ENCODE peak calls at places on chromosome 22, in eight cellular contexts. F is ovary; K is AG20443; V is HS-27A; D is AG09319; Y is activated naive CD4-positive, alpha-beta T cell treated with anti-CD3 and anti-CD28 coated beads for 36 hours; A is CD8-positive, alpha-beta memory T cell; O is NCI-H446. E is an unnamed sample.

GRCh38 chr22:18042685-18043084 is 18.3 kb upstream of the MICAL3 start:
- DNase-seq in Y (no peak), A (no peak), K (peak; percentile 48), V (no peak), F (no peak), O (no peak), D (no peak), E (no peak)

GRCh38 chr22:37557321-37558001 is 2.8 kb upstream of the CDC42EP1 start:
- DNase-seq in K (no peak), F (no peak), D (no peak), Y (no peak), V (no peak), O (no peak), A (no peak), E (no peak)

GRCh38 chr22:41762980-41763779 is 37.3 kb upstream of the CCDC134 start:
- DNase-seq in V (no peak), F (no peak), Y (peak; percentile 56), K (no peak), O (no peak), A (peak; percentile 7), D (no peak), E (no peak)

GRCh38 chr22:30308518-30309230 is 18.1 kb downstream of the TBC1D10A start:
- DNase-seq in D (no peak), O (no peak), Y (peak; percentile 70), K (peak; percentile 43), F (no peak), V (no peak), A (no peak), E (peak; percentile 79)

GRCh38 chr22:25488244-25489020 is 76.0 kb upstream of the GRK3 start:
- DNase-seq in F (peak; percentile 43), Y (peak; percentile 17), V (peak; percentile 43), O (peak; percentile 63), D (peak; percentile 56), A (no peak), K (peak; percentile 53), E (peak; percentile 76)

GRCh38 chr22:19622061-19622441 is 92.3 kb upstream of the SEPTIN5 start:
- DNase-seq in Y (no peak), V (no peak), F (no peak), K (no peak), O (no peak), A (no peak), D (no peak), E (no peak)

GRCh38 chr22:27420817-27421361 is 380.7 kb downstream of the MN1 start:
- DNase-seq in F (peak; percentile 86), O (peak; percentile 93), A (no peak), K (peak; percentile 90), V (peak; percentile 90), D (peak; percentile 91), Y (no peak), E (peak; percentile 93)

GRCh38 chr22:26702906-26703830 is 45.8 kb downstream of the MIAT start:
- DNase-seq in A (no peak), Y (no peak), D (no peak), F (no peak), K (no peak), V (no peak), O (no peak), E (peak; percentile 73)

GRCh38 chr22:25027959-25028840 is 75.7 kb downstream of the KIAA1671 start:
- DNase-seq in D (no peak), K (peak; percentile 63), V (no peak), O (no peak), F (peak; percentile 51), A (no peak), Y (peak; percentile 36), E (no peak)

GRCh38 chr22:49034836-49035817 is 792.5 kb downstream of the BRD1 start:
- DNase-seq in K (no peak), A (no peak), V (no peak), D (no peak), Y (no peak), O (no peak), F (no peak), E (no peak)

GRCh38 chr22:36385491-36386350 is 2.0 kb downstream of the MYH9 start:
- DNase-seq in A (peak; percentile 56), D (no peak), K (no peak), Y (peak; percentile 92), F (no peak), O (no peak), V (no peak), E (peak; percentile 55)

GRCh38 chr22:18955696-18956095 is 19.6 kb upstream of the PRODH start:
- DNase-seq in K (no peak), F (no peak), D (no peak), O (no peak), V (no peak), Y (no peak), A (no peak), E (no peak)

GRCh38 chr22:41245917-41246499 is 5.3 kb upstream of the CHADL start:
- DNase-seq in A (no peak), O (no peak), D (no peak), K (no peak), F (no peak), Y (no peak), V (no peak), E (no peak)

GRCh38 chr22:37545703-37546435 is 14.4 kb upstream of the CDC42EP1 start:
- DNase-seq in O (no peak), F (peak; percentile 98), A (no peak), V (peak; percentile 78), Y (no peak), K (peak; percentile 97), D (peak; percentile 93), E (peak; percentile 94)

GRCh38 chr22:45891471-45891995 is 85.4 kb downstream of the WNT7B start:
- DNase-seq in F (no peak), K (no peak), D (no peak), A (no peak), V (no peak), O (no peak), Y (no peak), E (no peak)

GRCh38 chr22:28034760-28035401 is 115.8 kb upstream of the PITPNB start:
- DNase-seq in O (peak; percentile 100), K (no peak), A (no peak), Y (peak; percentile 48), D (no peak), V (no peak), F (peak; percentile 78), E (peak; percentile 86)

GRCh38 chr22:24033731-24034130 is 22.6 kb downstream of the CABIN1 start:
- DNase-seq in V (no peak), D (no peak), F (no peak), K (no peak), O (no peak), Y (no peak), A (no peak), E (no peak)

GRCh38 chr22:42780070-42780540 is 59.4 kb upstream of the A4GALT start:
- DNase-seq in F (peak; percentile 65), O (peak; percentile 84), D (peak; percentile 94), Y (peak; percentile 64), A (peak; percentile 17), V (peak; percentile 73), K (peak; percentile 80), E (peak; percentile 96)

GRCh38 chr22:33105501-33105911 is 47.3 kb upstream of the SYN3 start:
- DNase-seq in A (no peak), D (peak; percentile 16), K (peak; percentile 70), O (no peak), F (no peak), V (no peak), Y (no peak), E (peak; percentile 65)

E was measured in fibroblast of mammary gland.